ENCODE peak calls at places on chromosomes 12 and 14, in six cellular contexts. Z is foreskin fibroblast; N is type B pancreatic cell; M is AG20443; B is activated CD4-positive, CD25-positive, alpha-beta regulatory T cell treated with anti-CD3 and anti-CD28 coated beads, Interleukin-2, amount 50 U/mL, for 16 hours; V is NCI-H1930. G is an unnamed sample.

GRCh38 chr12:62658910-62659309 is 192.3 kb downstream of the MON2 start:
- DNase-seq in V (no peak), B (no peak), N (no peak), Z (peak), M (no peak), G (no peak)

GRCh38 chr12:111757361-111758119 is 9.2 kb upstream of the ALDH2 start:
- DNase-seq in Z (peak), V (no peak), B (no peak), N (no peak), M (no peak), G (no peak)

GRCh38 chr14:91220581-91221000 is 23.9 kb downstream of the GPR68 start:
- DNase-seq in N (no peak), M (no peak), Z (no peak), B (no peak), V (no peak), G (no peak)

GRCh38 chr12:89256060-89256459 is 96.2 kb downstream of the DUSP6 start:
- DNase-seq in Z (no peak), V (no peak), M (no peak), B (no peak), N (no peak), G (no peak)

GRCh38 chr12:64796205-64796845 is 28.1 kb upstream of the TBC1D30 start:
- DNase-seq in N (no peak), M (peak), V (peak), B (peak), Z (peak), G (peak)

GRCh38 chr14:105087963-105088811 is 23.0 kb upstream of the GPR132 start:
- DNase-seq in Z (peak), N (no peak), B (no peak), V (no peak), M (peak), G (no peak)

GRCh38 chr14:27845241-27845850 is 921.2 kb upstream of the FOXG1 start:
- DNase-seq in B (no peak), Z (no peak), V (no peak), M (no peak), N (peak), G (no peak)

GRCh38 chr14:43687866-43688265 is 819.2 kb downstream of the FSCB start:
- DNase-seq in N (no peak), B (no peak), Z (peak), V (no peak), M (no peak), G (peak)

GRCh38 chr12:104520242-104520900 is 63.6 kb downstream of the CHST11 start:
- DNase-seq in B (no peak), V (no peak), M (no peak), Z (no peak), N (no peak), G (no peak)

GRCh38 chr14:62882967-62883366 is 162.3 kb downstream of the KCNH5 start:
- DNase-seq in N (no peak), Z (no peak), V (no peak), M (no peak), B (no peak), G (no peak)

GRCh38 chr12:30692470-30692869 is 3.2 kb downstream of the IPO8 start:
- DNase-seq in M (peak), V (no peak), B (no peak), Z (peak), N (no peak), G (no peak)

GRCh38 chr12:57603758-57604453 is 718 bp upstream of the DTX3 start:
- DNase-seq in N (no peak), Z (peak), V (no peak), B (no peak), M (peak), G (peak)

GRCh38 chr12:3042394-3042793 is 34.8 kb upstream of the TSPAN9 start:
- DNase-seq in B (no peak), N (no peak), Z (no peak), V (no peak), M (peak), G (no peak)

GRCh38 chr14:29627141-29627540 is 300.5 kb downstream of the PRKD1 start:
- DNase-seq in V (no peak), N (no peak), Z (peak), B (no peak), M (peak), G (peak)

GRCh38 chr14:55025948-55026347 is 951 bp downstream of the WDHD1 start:
- DNase-seq in N (no peak), B (no peak), V (no peak), M (no peak), Z (no peak), G (no peak)

GRCh38 chr12:9049520-9050133 is 60.3 kb downstream of the KLRG1 start:
- DNase-seq in V (peak), B (no peak), Z (peak), N (no peak), M (peak), G (peak)

GRCh38 chr12:1740161-1740948 is 49.5 kb downstream of the ADIPOR2 start:
- DNase-seq in N (no peak), Z (no peak), B (no peak), V (no peak), M (no peak), G (no peak)

G was measured in stromal cell of bone marrow.